ENCODE peak calls at places on chromosomes 4 and X, in nine cellular contexts. N is GM06990, Q is tibial artery, X is fibroblast of lung, O is coronary artery, S is pancreas, B is choroid plexus epithelial cell, I is Caco-2, D is fibroblast of the aortic adventitia. R is an unnamed sample.

GRCh38 chrX:45851434-45851991 is 650.8 kb upstream of the DIPK2B start:
- DNase-seq in N (no peak), Q (no peak), X (no peak), O (no peak), S (no peak), B (peak), I (peak), D (no peak), R (peak)

GRCh38 chr4:185396724-185397402 is at the start of gene ANKRD37:
- DNase-seq in N (no peak), Q (no peak), X (peak), O (peak), S (peak), B (peak), I (peak), D (peak), R (no peak)

GRCh38 chr4:108116423-108117168 is 52.1 kb downstream of the LEF1 start:
- DNase-seq in N (no peak), Q (no peak), X (no peak), O (no peak), S (no peak), B (no peak), I (no peak), D (no peak), R (no peak)

GRCh38 chrX:71540801-71541545 is 8.1 kb downstream of the OGT start:
- DNase-seq in N (peak), Q (no peak), X (no peak), O (no peak), S (no peak), B (no peak), I (no peak), D (no peak), R (no peak)

GRCh38 chr4:3148926-3149325 is 74.4 kb downstream of the HTT start:
- DNase-seq in N (no peak), Q (no peak), X (no peak), O (no peak), S (no peak), B (no peak), I (no peak), D (no peak), R (no peak)

GRCh38 chr4:89994176-89994873 is 99.7 kb downstream of the MMRN1 start:
- DNase-seq in N (no peak), Q (no peak), X (no peak), O (no peak), S (no peak), B (no peak), I (no peak), D (no peak), R (no peak)

GRCh38 chrX:136457303-136457917 is 30.3 kb upstream of the BRS3 start:
- DNase-seq in N (no peak), Q (no peak), X (no peak), O (no peak), S (no peak), B (no peak), I (no peak), D (no peak), R (no peak)

GRCh38 chrX:43333543-43333942 is 322.6 kb upstream of the MAOA start:
- DNase-seq in N (no peak), Q (no peak), X (no peak), O (no peak), S (no peak), B (peak), I (no peak), D (no peak), R (no peak)

GRCh38 chr4:52545099-52546069 is 113.7 kb downstream of the USP46 start:
- DNase-seq in N (peak), Q (peak), X (peak), O (peak), S (peak), B (peak), I (peak), D (peak), R (peak)

GRCh38 chrX:15745179-15745578 is 7.1 kb downstream of the CA5B start:
- DNase-seq in N (no peak), Q (no peak), X (peak), O (no peak), S (no peak), B (peak), I (no peak), D (no peak), R (no peak)

GRCh38 chr4:128566688-128567087 is 242.8 kb upstream of the JADE1 start:
- DNase-seq in N (no peak), Q (no peak), X (no peak), O (no peak), S (no peak), B (no peak), I (no peak), D (no peak), R (no peak)

GRCh38 chrX:40173662-40174593 is 76.2 kb upstream of the BCOR start:
- DNase-seq in N (peak), Q (peak), X (no peak), O (no peak), S (peak), B (peak), I (peak), D (no peak), R (no peak)

GRCh38 chr4:58825278-58825677 is 1715.1 kb upstream of the IGFBP7 start:
- DNase-seq in N (no peak), Q (no peak), X (no peak), O (no peak), S (no peak), B (no peak), I (no peak), D (no peak), R (no peak)

GRCh38 chr4:158710814-158711213 is 12.4 kb downstream of the PPID start:
- DNase-seq in N (no peak), Q (no peak), X (peak), O (no peak), S (no peak), B (peak), I (no peak), D (peak), R (no peak)

GRCh38 chrX:287670-288069 is 6.5 kb downstream of the PLCXD1 start:
- DNase-seq in N (no peak), Q (no peak), X (no peak), O (no peak), S (no peak), B (no peak), I (no peak), D (no peak), R (no peak)

GRCh38 chr4:22500831-22501714 is 14.8 kb downstream of the ADGRA3 start:
- DNase-seq in N (no peak), Q (no peak), X (no peak), O (no peak), S (peak), B (peak), I (no peak), D (peak), R (no peak)

GRCh38 chr4:111689731-111690130 is 455.5 kb upstream of the FAM241A start:
- DNase-seq in N (no peak), Q (no peak), X (no peak), O (no peak), S (no peak), B (peak), I (no peak), D (peak), R (no peak)

GRCh38 chrX:108033890-108034289 is 11.0 kb upstream of the VSIG1 start:
- DNase-seq in N (no peak), Q (no peak), X (no peak), O (no peak), S (no peak), B (peak), I (no peak), D (peak), R (no peak)

GRCh38 chr4:10093801-10094552 is 22.6 kb downstream of the WDR1 start:
- DNase-seq in N (no peak), Q (no peak), X (peak), O (peak), S (no peak), B (peak), I (no peak), D (peak), R (no peak)

GRCh38 chr4:142350886-142351285 is 495.2 kb downstream of the INPP4B start:
- DNase-seq in N (no peak), Q (no peak), X (peak), O (no peak), S (no peak), B (peak), I (no peak), D (peak), R (no peak)

DNA sequence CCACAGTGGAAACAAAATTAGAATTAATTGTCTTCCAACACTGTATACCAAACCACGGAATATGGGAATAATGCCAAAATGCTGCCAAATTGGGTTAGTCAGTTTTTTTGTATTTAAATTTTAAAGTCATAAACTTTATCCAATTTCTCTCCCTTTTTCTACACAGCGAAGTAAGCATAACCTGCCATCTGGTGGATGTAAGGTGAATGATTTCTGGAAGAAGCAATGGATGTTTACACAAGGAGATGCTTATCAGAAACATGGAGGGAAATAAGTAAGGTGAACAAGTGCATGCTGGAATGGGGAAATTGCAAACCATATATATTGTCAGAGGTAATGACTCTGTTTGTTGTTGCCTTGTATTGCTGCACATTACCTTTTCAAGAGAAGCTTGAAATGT is 691.9 kb downstream of the TECRL start:
- DNase-seq in N (no peak), Q (no peak), X (no peak), O (no peak), S (no peak), B (peak), I (no peak), D (no peak), R (no peak)
- TF ChIP-seq CTCF in N (no peak), Q (no peak), X (no peak), O (no peak), S (no peak), B (no peak), I (peak), D (no peak), R (no peak)

DNA sequence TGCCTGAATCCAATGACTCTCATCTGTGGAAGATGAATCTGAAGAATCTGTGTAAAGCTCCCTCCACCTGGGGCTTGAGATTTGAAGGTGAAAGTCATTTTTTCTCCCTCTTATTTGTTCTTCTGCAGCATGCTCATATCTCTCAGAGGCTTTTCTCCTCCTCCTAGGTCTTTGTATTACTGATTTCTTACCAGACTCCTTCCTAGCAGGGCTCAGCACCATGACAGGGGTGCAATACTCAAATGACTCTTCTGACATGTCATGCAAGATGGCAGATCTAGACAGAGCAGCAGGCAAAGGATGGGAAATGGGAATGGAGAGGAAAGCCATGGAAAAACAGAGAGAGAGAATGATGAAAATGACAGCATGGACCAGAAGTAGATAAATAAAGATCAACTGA is 118.3 kb downstream of the TMA16 start:
- DNase-seq in N (no peak), Q (no peak), X (no peak), O (no peak), S (no peak), B (no peak), I (no peak), D (no peak), R (no peak)
- TF ChIP-seq CTCF in N (no peak), Q (no peak), X (no peak), O (no peak), S (no peak), B (no peak), I (no peak), D (no peak), R (no peak)

DNA sequence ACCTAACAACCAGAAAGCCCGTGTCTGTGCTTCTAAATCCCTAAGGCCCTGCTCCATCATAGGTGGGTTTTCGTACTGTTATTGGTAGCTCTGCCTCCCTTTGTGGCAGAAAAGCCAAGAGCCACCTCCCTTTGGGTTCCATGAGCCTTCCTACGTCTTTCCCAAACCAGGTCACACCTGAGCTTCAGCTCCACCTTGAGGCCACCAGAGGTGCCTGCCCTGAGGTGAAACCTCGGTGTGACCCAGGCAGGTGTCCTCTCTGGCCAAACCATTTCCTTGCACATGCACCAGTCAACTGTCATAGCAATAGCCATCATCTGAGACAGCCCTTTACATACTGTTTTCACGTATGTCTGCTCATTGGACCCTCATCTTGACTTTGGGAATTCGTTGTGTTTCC is 188.0 kb upstream of the RBPJ start:
- DNase-seq in N (peak), Q (no peak), X (no peak), O (no peak), S (no peak), B (no peak), I (no peak), D (no peak), R (no peak)
- TF ChIP-seq CTCF in N (peak), Q (no peak), X (no peak), O (no peak), S (no peak), B (no peak), I (no peak), D (no peak), R (peak)

DNA sequence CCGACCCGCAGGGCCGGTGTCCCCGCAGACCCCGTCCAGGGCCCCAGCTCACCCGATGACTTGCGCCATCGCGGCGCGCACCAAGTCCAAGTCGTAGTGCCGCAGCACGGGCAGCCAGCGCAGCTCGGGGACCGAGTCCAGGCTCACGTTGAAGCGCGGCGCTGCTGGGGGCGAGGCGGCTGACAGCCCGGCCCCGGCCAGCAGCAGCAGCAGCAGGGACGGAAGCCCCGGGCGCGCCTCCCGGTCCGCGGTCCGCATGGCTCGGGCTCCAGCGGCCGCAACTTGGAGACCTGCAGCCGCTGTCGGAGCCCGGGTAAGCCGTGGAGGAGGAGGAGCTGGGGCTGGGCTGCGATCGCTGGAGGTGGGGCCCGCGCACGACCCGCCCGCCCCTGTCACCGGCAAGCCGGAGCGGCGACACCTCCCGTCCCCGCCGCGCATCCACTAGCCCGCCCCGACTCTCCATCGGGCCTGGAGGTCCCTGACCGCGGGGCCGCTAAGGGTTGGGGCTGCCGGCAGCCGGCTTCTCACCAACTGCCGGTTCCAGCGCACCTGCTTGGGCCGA is at the start of gene NAAA:
- DNase-seq in N (peak), Q (peak), X (peak), O (peak), S (peak), B (peak), I (peak), D (peak), R (peak)
- TF ChIP-seq CTCF in N (peak), Q (peak), X (peak), O (no peak), S (no peak), B (peak), I (peak), D (no peak), R (peak)

DNA sequence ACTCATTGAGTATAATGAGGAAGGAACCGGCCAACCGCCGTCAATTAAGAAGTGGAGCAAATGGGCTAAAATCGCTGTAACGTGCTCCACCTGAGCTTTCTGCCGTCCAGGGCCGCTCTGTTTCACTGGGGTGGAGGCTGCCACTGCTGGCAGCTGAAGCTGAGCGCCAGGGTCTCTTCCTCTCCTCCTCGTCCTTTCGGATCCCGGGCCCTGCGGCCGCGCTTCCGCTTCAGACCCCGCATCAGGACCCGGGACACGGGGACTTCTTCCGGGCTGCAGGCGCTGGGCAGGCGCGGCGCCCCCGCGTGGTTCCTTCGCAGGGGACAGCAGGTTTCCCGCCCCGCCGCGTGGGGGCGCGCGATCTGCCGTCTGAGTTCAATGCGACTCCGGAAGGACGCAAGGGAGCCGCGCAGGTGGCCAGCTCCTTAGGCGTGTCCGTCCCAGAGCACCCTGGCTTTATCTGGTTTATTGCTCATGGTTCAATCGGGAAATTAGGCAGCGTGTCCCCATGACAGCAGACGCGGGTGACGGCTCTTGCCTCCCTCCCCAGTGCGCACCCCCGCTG is 519.8 kb downstream of the TRIML1 start:
- DNase-seq in N (no peak), Q (no peak), X (no peak), O (no peak), S (no peak), B (no peak), I (no peak), D (no peak), R (no peak)
- TF ChIP-seq CTCF in N (no peak), Q (no peak), X (no peak), O (no peak), S (no peak), B (no peak), I (no peak), D (no peak), R (no peak)

DNA sequence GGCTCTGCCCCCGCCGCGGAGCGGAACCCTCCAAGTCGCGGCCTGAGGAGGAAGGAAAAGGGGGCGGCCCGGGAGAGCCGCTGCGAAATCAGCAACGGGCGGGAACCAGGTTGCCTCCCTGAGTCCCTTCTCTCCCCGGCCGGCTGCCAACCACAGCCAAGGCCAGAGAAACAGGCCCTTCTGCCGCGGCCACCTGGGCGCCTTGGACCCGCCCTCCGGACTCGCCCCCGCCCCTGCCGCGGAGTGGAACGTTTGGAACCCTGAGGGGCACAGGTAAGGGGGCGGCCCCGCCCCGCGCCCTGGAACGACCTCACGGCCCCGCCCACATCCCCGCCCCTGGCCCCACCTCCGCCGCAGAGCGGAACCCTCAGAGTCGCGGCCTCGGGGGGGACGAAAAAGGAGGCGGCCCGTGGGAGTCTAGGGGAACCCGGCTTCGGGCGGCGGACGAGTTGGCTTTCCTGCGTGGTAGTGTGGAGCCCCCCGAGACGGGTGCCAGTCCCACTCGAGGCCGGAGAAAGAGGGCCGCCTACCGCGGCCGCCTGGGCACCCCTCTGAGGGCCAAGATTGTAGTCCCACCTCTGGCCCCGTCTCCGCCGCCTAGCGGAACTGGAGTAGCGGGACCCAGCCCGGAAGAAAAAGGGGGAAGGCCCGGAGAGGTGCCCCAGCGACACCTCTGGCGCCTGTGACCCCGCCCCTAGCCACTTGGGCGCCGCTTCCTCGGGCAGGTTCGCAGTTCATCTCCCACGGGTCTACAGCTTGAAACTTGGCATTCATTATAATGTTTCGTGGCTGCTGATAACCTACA is 669 bp upstream of the PHKA2 start:
- DNase-seq in N (peak), Q (peak), X (peak), O (peak), S (peak), B (peak), I (peak), D (peak), R (peak)
- TF ChIP-seq CTCF in N (peak), Q (peak), X (peak), O (peak), S (peak), B (peak), I (peak), D (peak), R (peak)

DNA sequence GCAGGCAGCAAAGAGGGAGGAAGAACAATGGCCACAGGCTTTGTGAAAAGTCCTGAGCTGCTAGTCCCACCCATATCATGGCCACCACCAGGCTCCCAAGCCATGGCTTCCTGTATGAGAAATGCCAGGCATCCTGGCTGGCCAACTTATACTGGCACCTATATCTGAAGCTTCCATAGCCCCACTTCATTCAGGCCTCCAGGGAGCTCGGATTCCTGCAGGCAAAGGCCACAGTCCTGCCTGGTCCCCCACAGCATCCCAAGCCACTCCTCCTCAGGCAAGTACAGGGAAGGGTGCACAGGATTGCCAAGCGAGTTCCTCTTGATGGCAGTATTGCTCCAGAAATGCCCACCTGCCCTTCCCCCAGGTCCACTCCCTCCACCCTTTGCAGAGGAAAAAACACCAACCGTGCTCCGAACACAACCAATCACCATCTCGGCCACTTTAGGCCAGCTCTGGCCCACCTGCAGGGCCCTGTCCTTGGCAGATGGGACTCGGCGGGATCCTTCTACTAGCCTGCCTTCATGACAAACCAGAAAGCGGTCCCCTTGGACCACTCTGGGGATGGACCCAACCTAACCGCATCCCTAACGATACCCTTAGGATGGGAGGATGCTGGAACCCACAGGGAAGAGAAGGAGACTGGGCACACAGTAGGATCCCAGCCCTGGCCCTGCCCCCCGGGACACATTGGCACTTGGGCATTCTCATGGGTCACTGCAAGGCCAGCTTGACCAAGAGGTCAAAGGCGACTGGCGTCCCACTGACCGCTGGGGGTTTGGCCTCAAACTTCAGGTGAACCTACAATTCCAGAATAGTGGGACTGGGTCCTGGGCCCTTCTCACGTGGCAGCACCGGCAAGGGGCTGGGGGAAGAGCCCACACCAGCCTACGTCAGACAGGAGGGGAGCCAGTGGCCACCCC is 220.4 kb upstream of the AGTR2 start:
- DNase-seq in N (peak), Q (no peak), X (no peak), O (no peak), S (no peak), B (no peak), I (no peak), D (no peak), R (peak)
- TF ChIP-seq CTCF in N (no peak), Q (no peak), X (no peak), O (no peak), S (peak), B (no peak), I (no peak), D (no peak), R (no peak)

GRCh38 chrX:65932173-65933084 is 107.5 kb downstream of the VSIG4 start:
- DNase-seq in N (no peak), Q (no peak), X (no peak), O (no peak), S (no peak), B (no peak), I (no peak), D (no peak), R (no peak)
- TF ChIP-seq CTCF in N (peak), Q (no peak), X (no peak), O (no peak), S (no peak), B (no peak), I (no peak), D (no peak), R (peak)

R was measured in GM13976.